ENCODE peak calls at places on chromosome 21, in four cellular contexts. D is activated CD4-positive, alpha-beta T cell treated with anti-CD3 and anti-CD28 coated beads for 24 hours; J is Calu3; O is fibroblast of mammary gland. E is an unnamed sample.

GRCh38 chr21:19565587-19565986 is 1162.0 kb upstream of the TMPRSS15 start:
- DNase-seq in J (no peak), D (no peak), O (no peak), E (no peak)

GRCh38 chr21:42346866-42347600 is 3.8 kb downstream of the TFF2 start:
- DNase-seq in D (no peak), J (no peak), O (no peak), E (no peak)

GRCh38 chr21:46507562-46507961 is 48.9 kb downstream of the DIP2A start:
- DNase-seq in O (no peak), D (no peak), J (no peak), E (no peak)

GRCh38 chr21:42424848-42425602 is 21.3 kb downstream of the UBASH3A start:
- DNase-seq in D (no peak), O (no peak), J (no peak), E (no peak)

GRCh38 chr21:14010729-14011128 is 200.0 kb downstream of the LIPI start:
- DNase-seq in J (no peak), D (no peak), O (no peak), E (no peak)

GRCh38 chr21:35217504-35218060 is 168.5 kb upstream of the RUNX1 start:
- DNase-seq in O (peak; percentile 85), J (peak; percentile 79), D (no peak), E (no peak)

GRCh38 chr21:38984982-38985422 is 179.3 kb downstream of the ETS2 start:
- DNase-seq in O (peak; percentile 97), J (no peak), D (no peak), E (peak; percentile 90)

GRCh38 chr21:36454079-36454478 is 25.8 kb downstream of the CLDN14 start:
- DNase-seq in O (no peak), D (no peak), J (peak; percentile 40), E (no peak)

GRCh38 chr21:35026617-35027557 is 22.2 kb downstream of the RUNX1 start:
- DNase-seq in J (no peak), D (peak; percentile 66), O (no peak), E (peak; percentile 88)

GRCh38 chr21:16102113-16102512 is 372.3 kb downstream of the USP25 start:
- DNase-seq in J (no peak), O (no peak), D (no peak), E (no peak)

GRCh38 chr21:45829566-45830147 is 151.9 kb upstream of the COL6A1 start:
- DNase-seq in D (no peak), O (no peak), J (no peak), E (no peak)

GRCh38 chr21:31397939-31398338 is 53.9 kb upstream of the TIAM1 start:
- DNase-seq in O (no peak), D (no peak), J (no peak), E (no peak)

GRCh38 chr21:25735221-25735894 is 586 bp downstream of the GABPA start:
- DNase-seq in D (peak; percentile 75), O (peak; percentile 76), J (peak; percentile 80), E (peak; percentile 91)

GRCh38 chr21:44527156-44527982 is 12.6 kb downstream of the KRTAP10-1 start:
- DNase-seq in O (no peak), J (no peak), D (no peak), E (no peak)

GRCh38 chr21:31201548-31201947 is 142.5 kb downstream of the TIAM1 start:
- DNase-seq in J (no peak), D (no peak), O (peak; percentile 93), E (peak; percentile 85)

GRCh38 chr21:41953831-41954653 is at the start of gene C2CD2:
- DNase-seq in J (peak; percentile 63), D (peak; percentile 15), O (peak; percentile 70), E (peak; percentile 85)

GRCh38 chr21:44557491-44558328 is 885 bp downstream of the KRTAP10-3 start:
- DNase-seq in D (no peak), O (no peak), J (no peak), E (no peak)

GRCh38 chr21:44758781-44759627 is 42.6 kb downstream of the UBE2G2 start:
- DNase-seq in O (no peak), J (no peak), D (no peak), E (no peak)

GRCh38 chr21:15054089-15054488 is 10.7 kb downstream of the NRIP1 start:
- DNase-seq in O (no peak), D (no peak), J (no peak), E (no peak)

GRCh38 chr21:36330904-36331303 is 10.9 kb downstream of the MORC3 start:
- DNase-seq in D (no peak), J (peak; percentile 31), O (peak; percentile 65), E (peak; percentile 73)